ENCODE peak calls at places on chromosomes 7 and 10, in nine cellular contexts. M, S, L, H, B, W, Y, E and U are unnamed samples.

GRCh38 chr10:33723181-33723580 is 388.7 kb upstream of the NRP1 start:
- DNase-seq in M (no peak), Y (no peak), B (no peak), E (no peak), L (no peak), W (no peak), H (no peak), S (no peak), U (no peak)

GRCh38 chr10:43781480-43782361 is 133.0 kb upstream of the ZNF32 start:
- DNase-seq in L (no peak), M (no peak), B (no peak), E (no peak), H (no peak), Y (no peak), W (no peak), S (no peak), U (no peak)

GRCh38 chr7:137999496-138000080 is 2.3 kb downstream of the CREB3L2 start:
- DNase-seq in B (no peak), M (no peak), H (no peak), Y (no peak), W (no peak), S (no peak), E (no peak), L (no peak), U (no peak)

GRCh38 chr10:51176976-51177690 is 102.8 kb downstream of the PRKG1 start:
- DNase-seq in S (peak), H (no peak), B (peak), Y (peak), E (no peak), M (no peak), L (no peak), W (no peak), U (no peak)

GRCh38 chr7:119594956-119595355 is 678.0 kb upstream of the KCND2 start:
- DNase-seq in Y (no peak), B (no peak), E (no peak), L (no peak), W (no peak), S (no peak), M (no peak), H (no peak), U (no peak)

GRCh38 chr10:114477285-114477684 is 73.0 kb upstream of the AFAP1L2 start:
- DNase-seq in S (peak), W (no peak), E (no peak), Y (no peak), M (peak), H (peak), L (no peak), B (peak), U (no peak)

GRCh38 chr7:2821161-2821841 is 22.8 kb downstream of the GNA12 start:
- DNase-seq in B (peak), Y (peak), W (no peak), E (no peak), M (no peak), L (no peak), H (no peak), S (peak), U (no peak)

GRCh38 chr10:110260746-110261477 is 43.8 kb downstream of the SMNDC1 start:
- DNase-seq in E (no peak), B (no peak), H (no peak), W (no peak), Y (no peak), L (no peak), S (peak), M (no peak), U (no peak)

GRCh38 chr7:34091330-34091917 is 186.1 kb downstream of the BMPER start:
- DNase-seq in L (no peak), H (no peak), M (no peak), W (no peak), S (peak), E (no peak), B (no peak), Y (peak), U (no peak)

DNA sequence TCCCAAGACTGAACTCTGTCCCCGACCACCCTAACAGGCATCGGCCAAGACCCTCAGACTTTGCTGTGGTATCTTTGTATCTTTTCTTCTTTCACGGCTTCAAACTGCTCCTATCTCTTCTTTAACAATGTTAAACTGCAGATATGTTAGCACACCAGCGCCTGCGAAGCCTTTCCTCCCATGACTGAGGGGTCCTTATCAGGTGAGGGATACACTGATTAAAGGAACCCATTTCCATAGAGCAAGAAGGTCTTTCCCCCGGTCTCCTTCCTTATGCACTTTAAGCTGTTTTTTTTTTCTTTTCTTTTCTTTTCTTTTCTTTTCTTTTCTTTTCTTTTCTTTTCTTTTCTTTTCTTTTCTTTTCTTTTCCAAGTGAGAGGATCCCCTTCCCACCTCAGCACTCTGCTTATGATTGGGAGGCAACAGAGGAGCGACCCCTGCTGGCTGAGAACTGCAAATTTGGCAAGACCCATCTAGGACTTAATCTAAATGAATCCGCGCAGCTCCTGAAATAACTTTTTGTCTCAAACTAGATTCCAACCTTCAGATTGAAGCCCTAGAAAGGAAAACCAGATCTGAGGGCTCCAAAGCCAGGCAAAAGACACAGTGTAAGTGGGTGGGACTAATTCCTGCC is 109.9 kb downstream of the ITGB8 start:
- DNase-seq in S (peak), L (peak), Y (no peak), M (no peak), H (no peak), B (no peak), E (no peak), W (no peak), U (peak)
- TF ChIP-seq CTCF in S (peak), L (peak), Y (no peak), M (no peak), H (peak), B (peak), E (no peak), W (no peak), U (peak)

GRCh38 chr7:158829342-158830210 is at the start of gene ESYT2:
- DNase-seq in M (peak), B (peak), H (peak), S (peak), W (peak), E (peak), L (peak), Y (peak), U (peak)
- TF ChIP-seq CTCF in M (peak), B (no peak), H (no peak), S (no peak), W (no peak), E (no peak), L (peak), Y (peak), U (peak)

DNA sequence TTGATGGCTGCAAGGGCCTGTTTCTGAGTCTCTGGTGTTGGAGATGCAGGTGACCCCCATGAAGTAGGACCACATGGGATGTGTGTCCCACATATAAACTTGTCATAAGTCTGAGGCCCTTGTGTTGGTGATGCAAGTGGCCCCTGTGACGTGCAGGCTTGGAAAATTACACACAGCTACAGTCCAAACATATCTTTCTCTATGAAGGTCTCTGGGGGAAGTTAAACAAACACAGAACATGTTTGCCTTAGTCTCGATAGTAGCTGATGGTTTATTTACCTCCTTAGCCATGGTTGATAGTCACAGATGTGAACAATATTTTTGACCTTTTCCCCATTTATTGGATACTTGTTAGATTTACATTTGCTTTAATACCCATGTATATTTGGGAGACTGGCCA is 64.7 kb downstream of the ADCY1 start:
- DNase-seq in Y (no peak), B (no peak), S (no peak), L (no peak), W (no peak), H (no peak), E (no peak), M (no peak), U (no peak)
- TF ChIP-seq CTCF in Y (no peak), B (no peak), S (no peak), L (no peak), W (no peak), H (no peak), E (no peak), M (no peak), U (no peak)

DNA sequence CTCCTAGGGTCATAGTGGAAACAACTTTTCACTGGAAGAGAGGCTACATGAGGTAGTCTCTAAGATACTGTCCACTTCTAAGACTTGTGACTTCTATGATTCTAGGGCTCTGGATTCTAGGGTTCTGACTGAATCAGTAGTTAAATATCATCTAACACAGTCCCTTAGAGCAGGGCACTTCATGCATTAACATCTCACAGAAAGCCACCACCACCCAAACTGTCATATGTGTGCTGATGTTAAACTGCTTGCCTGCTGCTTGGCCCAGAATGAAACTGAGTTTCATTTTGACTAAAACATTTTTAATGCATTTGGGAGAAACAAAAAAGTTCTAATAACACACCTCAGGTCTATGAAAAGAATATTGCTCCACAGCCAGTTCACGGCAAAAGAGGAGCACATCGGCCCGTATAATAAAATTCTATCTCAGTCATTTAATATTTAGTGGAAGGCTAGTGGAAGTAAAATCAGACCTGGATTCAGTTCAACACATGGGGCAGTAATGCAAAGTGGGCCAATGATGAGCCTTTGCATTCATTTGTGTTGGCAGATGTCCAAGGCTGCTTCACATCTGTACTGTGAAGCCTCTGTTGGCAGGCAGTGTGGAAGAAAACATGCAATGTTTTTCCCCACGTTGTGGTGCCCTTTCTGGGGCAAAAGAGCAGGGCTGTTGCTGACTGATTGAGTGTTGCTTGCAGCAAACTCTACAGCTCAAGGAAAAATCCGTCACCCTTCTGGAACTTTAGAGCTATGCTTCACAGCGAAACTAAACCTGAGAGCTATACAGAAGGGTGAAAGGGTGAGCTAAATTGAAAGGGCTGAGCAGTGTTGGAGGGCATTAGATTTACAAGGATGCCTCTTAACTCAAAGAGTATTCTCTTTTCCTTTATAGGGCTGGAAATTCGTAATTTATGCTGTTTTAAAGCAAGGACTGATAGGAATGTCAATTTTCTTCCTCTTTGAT is 33.5 kb upstream of the AUTS2 start:
- DNase-seq in B (no peak), S (peak), W (no peak), H (no peak), M (no peak), Y (no peak), E (no peak), L (no peak), U (no peak)
- TF ChIP-seq CTCF in B (no peak), S (no peak), W (no peak), H (no peak), M (no peak), Y (no peak), E (no peak), L (no peak), U (no peak)

GRCh38 chr10:58593008-58593407 is 80.3 kb downstream of the BICC1 start:
- DNase-seq in H (no peak), Y (no peak), W (no peak), B (no peak), L (no peak), S (no peak), M (no peak), E (no peak), U (no peak)
- TF ChIP-seq CTCF in H (no peak), Y (no peak), W (no peak), B (no peak), L (no peak), S (no peak), M (no peak), E (no peak), U (no peak)

GRCh38 chr10:74826142-74827044 is at the start of gene KAT6B:
- DNase-seq in L (peak), Y (peak), W (peak), E (peak), S (peak), M (peak), H (peak), B (peak), U (peak)
- TF ChIP-seq CTCF in L (no peak), Y (no peak), W (peak), E (no peak), S (no peak), M (peak), H (no peak), B (peak), U (peak)

GRCh38 chr7:74364061-74364460 is 74.9 kb downstream of the CLIP2 start:
- DNase-seq in W (no peak), Y (no peak), H (no peak), L (no peak), M (no peak), S (no peak), B (no peak), E (no peak), U (peak)
- TF ChIP-seq CTCF in W (no peak), Y (no peak), H (no peak), L (peak), M (no peak), S (peak), B (no peak), E (no peak), U (peak)

GRCh38 chr10:60611291-60611747 is 167.0 kb upstream of the CDK1 start:
- DNase-seq in M (no peak), L (no peak), S (peak), W (no peak), Y (peak), H (no peak), B (peak), E (no peak), U (no peak)
- TF ChIP-seq CTCF in M (no peak), L (no peak), S (no peak), W (no peak), Y (no peak), H (no peak), B (no peak), E (no peak), U (no peak)

GRCh38 chr10:48506147-48506917 is 98.5 kb downstream of the ARHGAP22 start:
- DNase-seq in Y (no peak), W (no peak), L (peak), E (no peak), H (no peak), S (peak), B (no peak), M (no peak), U (no peak)
- TF ChIP-seq CTCF in Y (no peak), W (no peak), L (peak), E (no peak), H (peak), S (peak), B (peak), M (no peak), U (no peak)